ENCODE peak calls at places on chromosomes 11 and 22, in six cellular contexts. J, F, T, Z, X and I are unnamed samples.

GRCh38 chr11:64007629-64008282 is 21.5 kb downstream of the OTUB1 start:
- DNase-seq in X (peak; percentile 84), Z (peak; percentile 91), J (peak; percentile 90), F (peak; percentile 75), T (no peak), I (no peak)

GRCh38 chr11:130710442-130711101 is 205.7 kb downstream of the SNX19 start:
- DNase-seq in F (no peak), J (no peak), Z (no peak), T (peak; percentile 84), X (no peak), I (no peak)

GRCh38 chr11:40099391-40100169 is 1359.9 kb downstream of the LRRC4C start:
- DNase-seq in F (no peak), J (no peak), T (no peak), Z (no peak), X (no peak), I (no peak)

GRCh38 chr11:118497831-118498230 is 29.4 kb upstream of the TTC36 start:
- DNase-seq in F (no peak), T (peak; percentile 68), X (no peak), J (no peak), Z (no peak), I (no peak)

GRCh38 chr11:118054712-118055640 is 21.9 kb upstream of the TMPRSS4 start:
- DNase-seq in F (peak; percentile 42), J (no peak), X (no peak), T (no peak), Z (no peak), I (no peak)

GRCh38 chr11:98601181-98601773 is 419.5 kb upstream of the CNTN5 start:
- DNase-seq in J (no peak), F (no peak), T (no peak), X (peak; percentile 79), Z (peak; percentile 78), I (no peak)

GRCh38 chr11:134068829-134069425 is at the start of gene JAM3:
- DNase-seq in T (peak; percentile 90), X (peak; percentile 85), Z (peak; percentile 89), F (peak; percentile 97), J (peak; percentile 99), I (peak; percentile 82)

GRCh38 chr11:65320386-65321075 is 5.9 kb downstream of the CDC42EP2 start:
- DNase-seq in J (no peak), T (no peak), Z (no peak), X (no peak), F (no peak), I (no peak)

GRCh38 chr22:41096841-41097240 is 4.4 kb downstream of the EP300 start:
- DNase-seq in Z (no peak), F (no peak), J (no peak), T (peak; percentile 33), X (no peak), I (no peak)

GRCh38 chr11:70577258-70577603 is 178.9 kb downstream of the CTTN start:
- DNase-seq in Z (no peak), F (peak; percentile 43), X (no peak), T (no peak), J (no peak), I (no peak)

GRCh38 chr11:8765294-8765693 is 82.7 kb downstream of the RPL27A start:
- DNase-seq in J (no peak), F (no peak), Z (no peak), T (peak; percentile 85), X (no peak), I (no peak)
- TF ChIP-seq CTCF in J (no peak), F (no peak), Z (no peak), T (no peak), X (no peak), I (no peak)

DNA sequence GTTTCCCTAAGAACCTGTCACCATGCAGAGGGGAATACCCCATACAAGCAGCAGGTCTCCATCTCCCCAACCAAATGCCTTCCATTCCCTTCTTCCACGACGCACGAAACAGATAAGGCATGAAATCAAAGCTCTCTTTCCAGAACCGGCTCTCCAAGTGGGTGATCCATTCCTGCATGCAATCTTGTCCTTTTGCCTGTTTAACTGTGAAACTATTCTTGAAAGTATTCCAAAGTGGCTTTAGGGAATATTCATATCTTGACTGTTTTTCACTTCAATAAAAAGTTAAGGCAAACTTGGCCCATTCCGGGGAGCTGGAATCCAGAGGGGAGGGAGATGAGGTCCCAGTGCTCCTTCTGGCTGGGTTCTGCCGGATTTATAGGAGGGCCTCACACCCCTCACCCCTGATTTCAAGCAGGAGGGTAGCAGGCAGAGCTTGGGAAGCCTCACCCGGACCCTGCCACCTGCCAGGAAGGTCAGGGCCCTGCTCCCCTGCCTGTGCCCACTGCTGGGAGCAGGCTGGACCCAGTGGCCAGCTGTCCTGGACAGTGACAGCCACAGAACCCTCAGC is 60.9 kb downstream of the SCGB1A1 start:
- DNase-seq in Z (no peak), X (no peak), T (no peak), J (no peak), F (no peak), I (no peak)
- H3K27ac ChIP-seq in Z (no peak overlapping the region), X (no peak overlapping the region), T (peak overlapping the region; percentile 16), J (peak overlapping the region; percentile 81), F (peak overlapping the region; percentile 65), I (peak overlapping the region; percentile 32)

GRCh38 chr11:114192841-114193389 is 103.3 kb upstream of the NNMT start:
- DNase-seq in Z (no peak), F (peak; percentile 59), T (no peak), J (no peak), X (no peak), I (no peak)
- TF ChIP-seq CTCF in Z (no peak), F (no peak), T (no peak), J (no peak), X (no peak), I (no peak)

DNA sequence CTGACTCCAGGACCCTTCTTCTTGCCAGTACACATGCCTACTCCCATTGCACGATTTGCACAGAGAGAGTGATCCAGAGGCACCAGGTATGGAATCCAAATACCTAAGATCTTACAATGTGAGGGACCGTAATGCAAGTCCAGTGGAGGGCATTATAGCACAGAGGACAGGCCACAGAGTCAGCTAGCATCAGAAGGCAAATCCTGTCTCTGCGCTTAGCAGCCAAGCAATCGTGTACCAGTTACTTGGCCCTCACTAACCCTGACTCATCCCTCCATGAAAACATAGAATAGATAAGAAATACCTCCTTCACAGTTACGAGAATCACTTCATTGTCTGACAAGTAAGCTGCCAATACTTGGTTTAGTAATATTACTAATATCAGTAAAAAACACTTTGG is 69.7 kb upstream of the SLC6A5 start:
- DNase-seq in X (no peak), T (no peak), Z (no peak), J (no peak), F (no peak), I (no peak)
- H3K27ac ChIP-seq in X (no peak overlapping the region), T (no peak overlapping the region), Z (no peak overlapping the region), J (no peak overlapping the region), F (no peak overlapping the region), I (no peak overlapping the region)

GRCh38 chr22:45548991-45549736 is 46.5 kb downstream of the FBLN1 start:
- DNase-seq in F (peak; percentile 92), T (peak; percentile 94), J (peak; percentile 27), Z (no peak), X (peak; percentile 41), I (peak; percentile 48)
- TF ChIP-seq CTCF in F (peak; percentile 26), T (peak; percentile 74), J (peak; percentile 44), Z (no peak), X (no peak), I (no peak)